ENCODE peak calls at places on chromosome 16, in five cellular contexts. One of them, this sample, is unnamed.

GRCh38 chr16:11977206-11978041 is 890 bp downstream of the SNX29 start:
- DNase-seq in heart left ventricle: no peak
- DNase-seq in GM23248: peak; percentile 95
- DNase-seq in neural progenitor cell: peak; percentile 35
- DNase-seq in naive thymus-derived CD4-positive, alpha-beta T cell: no peak
- DNase-seq in this sample: peak; percentile 72

GRCh38 chr16:67538666-67539101 is 10.1 kb downstream of the RIPOR1 start:
- DNase-seq in GM23248: peak; percentile 34
- DNase-seq in heart left ventricle: peak; percentile 57
- DNase-seq in neural progenitor cell: peak; percentile 20
- DNase-seq in naive thymus-derived CD4-positive, alpha-beta T cell: no peak
- DNase-seq in this sample: no peak

GRCh38 chr16:53946745-53947386 is 242.9 kb downstream of the FTO start:
- DNase-seq in naive thymus-derived CD4-positive, alpha-beta T cell: no peak
- DNase-seq in neural progenitor cell: no peak
- DNase-seq in heart left ventricle: no peak
- DNase-seq in GM23248: no peak
- DNase-seq in this sample: no peak

GRCh38 chr16:17921357-17921978 is 415.1 kb downstream of the NPIPA8 start:
- DNase-seq in neural progenitor cell: peak; percentile 40
- DNase-seq in GM23248: peak; percentile 2
- DNase-seq in naive thymus-derived CD4-positive, alpha-beta T cell: peak; percentile 21
- DNase-seq in heart left ventricle: no peak
- DNase-seq in this sample: peak; percentile 4

GRCh38 chr16:81939164-81940067 is 71.9 kb downstream of the SDR42E1 start:
- DNase-seq in naive thymus-derived CD4-positive, alpha-beta T cell: no peak
- DNase-seq in heart left ventricle: no peak
- DNase-seq in GM23248: no peak
- DNase-seq in neural progenitor cell: peak; percentile 57
- DNase-seq in this sample: no peak

GRCh38 chr16:71927383-71927782 is 32.1 kb downstream of the IST1 start:
- DNase-seq in neural progenitor cell: no peak
- DNase-seq in GM23248: peak; percentile 87
- DNase-seq in heart left ventricle: no peak
- DNase-seq in naive thymus-derived CD4-positive, alpha-beta T cell: no peak
- DNase-seq in this sample: peak; percentile 77

GRCh38 chr16:80459331-80459777 is 81.4 kb upstream of the DYNLRB2 start:
- DNase-seq in naive thymus-derived CD4-positive, alpha-beta T cell: no peak
- DNase-seq in heart left ventricle: no peak
- DNase-seq in neural progenitor cell: no peak
- DNase-seq in GM23248: peak; percentile 67
- DNase-seq in this sample: no peak

GRCh38 chr16:89102035-89102776 is 8.6 kb downstream of the ACSF3 start:
- DNase-seq in GM23248: no peak
- DNase-seq in heart left ventricle: peak; percentile 44
- DNase-seq in naive thymus-derived CD4-positive, alpha-beta T cell: no peak
- DNase-seq in neural progenitor cell: no peak
- DNase-seq in this sample: no peak

GRCh38 chr16:83826146-83826913 is 18.6 kb downstream of the HSBP1 start:
- DNase-seq in GM23248: peak; percentile 96
- DNase-seq in naive thymus-derived CD4-positive, alpha-beta T cell: peak; percentile 74
- DNase-seq in heart left ventricle: peak; percentile 89
- DNase-seq in neural progenitor cell: peak; percentile 86
- DNase-seq in this sample: peak; percentile 65

GRCh38 chr16:51237861-51238378 is 86.8 kb upstream of the SALL1 start:
- DNase-seq in naive thymus-derived CD4-positive, alpha-beta T cell: no peak
- DNase-seq in heart left ventricle: no peak
- DNase-seq in neural progenitor cell: peak; percentile 86
- DNase-seq in GM23248: no peak
- DNase-seq in this sample: no peak

GRCh38 chr16:4402439-4403132 is 13.8 kb downstream of the CORO7 start:
- DNase-seq in neural progenitor cell: peak; percentile 92
- DNase-seq in heart left ventricle: peak; percentile 92
- DNase-seq in naive thymus-derived CD4-positive, alpha-beta T cell: peak; percentile 71
- DNase-seq in GM23248: peak; percentile 87
- DNase-seq in this sample: peak; percentile 71

GRCh38 chr16:48609453-48610023 is 442 bp downstream of the N4BP1 start:
- DNase-seq in GM23248: peak; percentile 83
- DNase-seq in heart left ventricle: peak; percentile 87
- DNase-seq in neural progenitor cell: peak; percentile 86
- DNase-seq in naive thymus-derived CD4-positive, alpha-beta T cell: peak; percentile 47
- DNase-seq in this sample: peak; percentile 56

GRCh38 chr16:69465083-69465721 is 40.8 kb downstream of the CYB5B start:
- DNase-seq in naive thymus-derived CD4-positive, alpha-beta T cell: peak; percentile 8
- DNase-seq in neural progenitor cell: no peak
- DNase-seq in heart left ventricle: no peak
- DNase-seq in GM23248: no peak
- DNase-seq in this sample: no peak

GRCh38 chr16:72850863-72851262 is 197.1 kb downstream of the ZFHX3 start:
- DNase-seq in naive thymus-derived CD4-positive, alpha-beta T cell: no peak
- DNase-seq in GM23248: peak; percentile 55
- DNase-seq in neural progenitor cell: no peak
- DNase-seq in heart left ventricle: no peak
- DNase-seq in this sample: no peak

GRCh38 chr16:68406458-68407041 is 41.8 kb downstream of the SMPD3 start:
- DNase-seq in neural progenitor cell: no peak
- DNase-seq in naive thymus-derived CD4-positive, alpha-beta T cell: no peak
- DNase-seq in GM23248: peak; percentile 76
- DNase-seq in heart left ventricle: no peak
- DNase-seq in this sample: no peak

GRCh38 chr16:11597737-11598136 is 11.0 kb upstream of the LITAF start:
- DNase-seq in naive thymus-derived CD4-positive, alpha-beta T cell: peak; percentile 24
- DNase-seq in neural progenitor cell: no peak
- DNase-seq in GM23248: no peak
- DNase-seq in heart left ventricle: no peak
- DNase-seq in this sample: no peak

GRCh38 chr16:57859331-57859730 is 57.0 kb upstream of the KIFC3 start:
- DNase-seq in heart left ventricle: no peak
- DNase-seq in GM23248: peak; percentile 22
- DNase-seq in naive thymus-derived CD4-positive, alpha-beta T cell: no peak
- DNase-seq in neural progenitor cell: peak; percentile 79
- DNase-seq in this sample: no peak

GRCh38 chr16:55991843-55992242 is 116.7 kb upstream of the CES5A start:
- DNase-seq in neural progenitor cell: no peak
- DNase-seq in heart left ventricle: no peak
- DNase-seq in naive thymus-derived CD4-positive, alpha-beta T cell: no peak
- DNase-seq in GM23248: no peak
- DNase-seq in this sample: no peak

GRCh38 chr16:21302898-21303528 is 24.9 kb upstream of the CRYM start:
- DNase-seq in naive thymus-derived CD4-positive, alpha-beta T cell: no peak
- DNase-seq in heart left ventricle: no peak
- DNase-seq in GM23248: peak; percentile 91
- DNase-seq in neural progenitor cell: no peak
- DNase-seq in this sample: peak; percentile 36

GRCh38 chr16:10597184-10597583 is 16.8 kb upstream of the EMP2 start:
- DNase-seq in naive thymus-derived CD4-positive, alpha-beta T cell: no peak
- DNase-seq in GM23248: no peak
- DNase-seq in heart left ventricle: no peak
- DNase-seq in neural progenitor cell: no peak
- DNase-seq in this sample: no peak

GRCh38 chr16:70270176-70270575 is 18.4 kb upstream of the EXOSC6 start:
- DNase-seq in heart left ventricle: no peak
- DNase-seq in GM23248: no peak
- DNase-seq in naive thymus-derived CD4-positive, alpha-beta T cell: no peak
- DNase-seq in neural progenitor cell: no peak
- DNase-seq in this sample: no peak

GRCh38 chr16:23837553-23838308 is 1.9 kb downstream of the PRKCB start:
- DNase-seq in GM23248: no peak
- DNase-seq in naive thymus-derived CD4-positive, alpha-beta T cell: no peak
- DNase-seq in heart left ventricle: no peak
- DNase-seq in neural progenitor cell: peak; percentile 11
- DNase-seq in this sample: no peak

GRCh38 chr16:3610698-3611144 is 685 bp downstream of the SLX4 start:
- DNase-seq in GM23248: peak; percentile 48
- DNase-seq in neural progenitor cell: no peak
- DNase-seq in heart left ventricle: no peak
- DNase-seq in naive thymus-derived CD4-positive, alpha-beta T cell: no peak
- DNase-seq in this sample: no peak

GRCh38 chr16:4521971-4522623 is 16.5 kb downstream of the CDIP1 start:
- DNase-seq in naive thymus-derived CD4-positive, alpha-beta T cell: no peak
- DNase-seq in GM23248: no peak
- DNase-seq in heart left ventricle: no peak
- DNase-seq in neural progenitor cell: peak; percentile 54
- DNase-seq in this sample: no peak

GRCh38 chr16:67068212-67068753 is 39.3 kb downstream of the CBFB start:
- DNase-seq in naive thymus-derived CD4-positive, alpha-beta T cell: no peak
- DNase-seq in GM23248: peak; percentile 53
- DNase-seq in neural progenitor cell: no peak
- DNase-seq in heart left ventricle: no peak
- DNase-seq in this sample: no peak

GRCh38 chr16:57384248-57385070 is 12.2 kb downstream of the CX3CL1 start:
- DNase-seq in neural progenitor cell: no peak
- DNase-seq in heart left ventricle: no peak
- DNase-seq in naive thymus-derived CD4-positive, alpha-beta T cell: no peak
- DNase-seq in GM23248: no peak
- DNase-seq in this sample: no peak

GRCh38 chr16:1958715-1959268 is 546 bp upstream of the NDUFB10 start:
- DNase-seq in naive thymus-derived CD4-positive, alpha-beta T cell: no peak
- DNase-seq in neural progenitor cell: no peak
- DNase-seq in heart left ventricle: no peak
- DNase-seq in GM23248: no peak
- DNase-seq in this sample: no peak
- H3K4me3 ChIP-seq in naive thymus-derived CD4-positive, alpha-beta T cell: peak overlapping the region; percentile 86
- H3K4me3 ChIP-seq in neural progenitor cell: peak overlapping the region; percentile 76
- H3K4me3 ChIP-seq in heart left ventricle: peak overlapping the region; percentile 89
- H3K4me3 ChIP-seq in GM23248: peak overlapping the region; percentile 85
- H3K4me3 ChIP-seq in this sample: peak overlapping the region; percentile 80

DNA sequence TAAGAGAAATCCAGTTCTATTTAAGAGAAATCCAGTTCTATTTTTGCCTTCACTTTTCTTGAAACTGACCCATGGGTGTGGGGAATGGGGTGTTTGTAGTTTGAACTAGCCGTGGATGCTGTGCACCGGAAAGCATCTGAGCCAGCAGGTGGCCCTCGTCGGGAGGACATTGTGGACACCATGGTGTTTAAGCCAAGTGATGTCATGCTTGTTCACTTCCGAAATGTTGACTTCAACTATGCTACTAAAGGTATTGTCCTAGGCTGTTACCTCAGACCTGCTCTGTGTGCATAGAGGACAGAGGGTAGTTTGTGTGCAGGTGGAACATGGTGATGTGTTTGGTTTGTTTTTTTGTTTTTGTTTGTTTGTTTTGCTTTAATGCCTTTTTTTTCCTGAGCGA is 3.3 kb downstream of the ATXN2L start:
- DNase-seq in heart left ventricle: no peak
- DNase-seq in GM23248: peak; percentile 53
- DNase-seq in naive thymus-derived CD4-positive, alpha-beta T cell: no peak
- DNase-seq in neural progenitor cell: no peak
- DNase-seq in this sample: no peak
- H3K36me3 ChIP-seq in heart left ventricle: peaks cover 62% of the 10 kb centered on the region
- H3K36me3 ChIP-seq in GM23248: peaks cover 51% of the 10 kb centered on the region
- H3K36me3 ChIP-seq in naive thymus-derived CD4-positive, alpha-beta T cell: peaks cover 37% of the 10 kb centered on the region
- H3K36me3 ChIP-seq in neural progenitor cell: peaks cover 31% of the 10 kb centered on the region
- H3K36me3 ChIP-seq in this sample: peaks cover 74% of the 10 kb centered on the region

DNA sequence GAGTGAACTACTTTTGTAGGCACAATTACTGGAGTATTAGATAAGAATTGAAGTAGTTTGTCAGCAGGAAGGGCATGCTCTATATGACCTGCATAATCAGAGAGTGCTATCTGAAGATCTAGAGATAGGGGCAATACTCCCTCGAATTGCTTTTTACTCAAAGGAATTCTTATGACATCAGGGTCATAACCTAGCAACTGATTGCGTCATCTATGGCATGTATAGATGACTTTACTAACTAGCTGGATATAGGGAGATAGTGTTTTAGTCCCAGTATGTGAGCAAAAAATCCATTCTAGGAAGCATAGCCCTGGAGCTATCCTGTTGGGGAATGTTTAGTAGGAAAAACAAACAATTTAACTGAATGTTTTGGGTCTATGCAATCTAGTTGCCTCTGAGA is 109.5 kb upstream of the ZNF267 start:
- DNase-seq in neural progenitor cell: no peak
- DNase-seq in naive thymus-derived CD4-positive, alpha-beta T cell: no peak
- DNase-seq in heart left ventricle: no peak
- DNase-seq in GM23248: no peak
- DNase-seq in this sample: no peak
- H3K9me3 ChIP-seq in neural progenitor cell: peaks cover 26% of the 10 kb centered on the region
- H3K9me3 ChIP-seq in naive thymus-derived CD4-positive, alpha-beta T cell: peaks cover 72% of the 10 kb centered on the region
- H3K9me3 ChIP-seq in heart left ventricle: peaks cover 89% of the 10 kb centered on the region
- H3K9me3 ChIP-seq in GM23248: peaks cover 15% of the 10 kb centered on the region
- H3K9me3 ChIP-seq in this sample: peaks cover 35% of the 10 kb centered on the region

DNA sequence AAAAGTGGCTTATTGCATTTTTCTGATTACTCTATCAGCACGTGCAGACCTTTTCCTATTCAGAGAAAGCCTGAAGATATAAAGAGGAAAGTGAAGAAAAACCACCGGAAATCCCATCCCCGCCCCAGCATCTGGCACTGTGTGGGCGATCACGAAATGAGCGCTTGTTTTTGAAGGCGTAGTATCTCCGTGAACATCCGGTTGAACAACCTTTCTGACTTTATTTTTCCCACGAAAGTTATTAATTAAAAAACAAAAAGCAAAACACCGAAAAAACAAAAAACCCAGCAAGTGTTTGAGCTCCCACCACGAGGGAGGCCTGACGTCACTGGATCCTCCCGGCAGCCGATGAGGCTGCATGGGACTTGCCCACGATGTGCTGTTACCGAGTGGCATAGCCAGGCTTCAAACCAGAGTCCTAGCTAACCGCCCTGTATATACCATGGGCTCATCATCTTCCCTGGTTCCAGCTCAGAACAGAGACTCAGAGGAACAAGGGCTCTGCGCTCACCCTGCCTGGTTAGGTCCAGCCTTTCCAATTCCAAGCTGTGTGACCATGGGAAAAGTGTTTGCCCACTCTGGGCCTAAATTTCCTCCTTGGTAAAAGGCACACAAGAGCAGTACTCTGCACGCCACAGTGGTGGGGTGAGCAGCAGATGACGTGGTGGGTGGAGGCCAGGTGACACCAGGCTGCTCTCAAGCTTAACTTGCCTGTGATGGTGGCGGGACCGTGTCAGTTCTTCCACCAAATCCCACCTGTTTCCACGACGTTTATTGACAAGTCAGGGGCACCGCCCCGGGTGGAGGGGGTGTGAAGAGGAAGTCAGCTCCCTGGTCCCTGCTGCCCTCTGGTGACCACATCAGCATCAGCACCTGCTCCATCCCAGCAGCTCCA is 34.3 kb upstream of the IL21R start:
- DNase-seq in neural progenitor cell: peak; percentile 83
- DNase-seq in GM23248: peak; percentile 84
- DNase-seq in heart left ventricle: peak; percentile 88
- DNase-seq in naive thymus-derived CD4-positive, alpha-beta T cell: peak; percentile 96
- DNase-seq in this sample: peak; percentile 75
- H3K4me3 ChIP-seq in neural progenitor cell: no peak overlapping the region
- H3K4me3 ChIP-seq in GM23248: peak overlapping the region; percentile 40
- H3K4me3 ChIP-seq in heart left ventricle: peak overlapping the region; percentile 35
- H3K4me3 ChIP-seq in naive thymus-derived CD4-positive, alpha-beta T cell: peak overlapping the region; percentile 45
- H3K4me3 ChIP-seq in this sample: no peak overlapping the region

This sample was measured in MG63.